ENCODE peak calls at places on chromosomes 13 and 19, in ten cellular contexts. M is NB4, B is IMR-90, K is esophagus squamous epithelium, O is adrenal gland, E is H1, A is stomach, F is ovary, L is breast epithelium, V is heart left ventricle. J is an unnamed sample.

GRCh38 chr19:32637480-32637879 is 37.5 kb downstream of the ANKRD27 start:
- DNase-seq in M (no peak), B (no peak), K (no peak), O (no peak), E (no peak), A (no peak), F (no peak), L (no peak), V (no peak), J (no peak)

GRCh38 chr19:33373701-33374405 is at the start of gene CEBPG:
- DNase-seq in M (peak; percentile 57), B (peak; percentile 64), K (no peak), O (no peak), E (no peak), A (peak; percentile 55), F (peak; percentile 48), L (no peak), V (peak; percentile 82), J (peak; percentile 89)

GRCh38 chr13:76976488-76976887 is 15.4 kb upstream of the CLN5 start:
- DNase-seq in M (no peak), B (no peak), K (no peak), O (no peak), E (no peak), A (no peak), F (no peak), L (no peak), V (no peak), J (no peak)

GRCh38 chr19:42017040-42017439 is 23.0 kb upstream of the ATP1A3 start:
- DNase-seq in M (no peak), B (no peak), K (no peak), O (no peak), E (no peak), A (no peak), F (no peak), L (no peak), V (no peak), J (no peak)

GRCh38 chr13:40985596-40986327 is 33.4 kb downstream of the ELF1 start:
- DNase-seq in M (no peak), B (no peak), K (no peak), O (no peak), E (no peak), A (no peak), F (no peak), L (no peak), V (no peak), J (no peak)

GRCh38 chr13:99688776-99689175 is 187.5 kb downstream of the TM9SF2 start:
- DNase-seq in M (no peak), B (no peak), K (no peak), O (no peak), E (no peak), A (no peak), F (no peak), L (no peak), V (no peak), J (no peak)

GRCh38 chr19:36528921-36529518 is 949 bp upstream of the ZNF260 start:
- DNase-seq in M (peak; percentile 35), B (no peak), K (no peak), O (peak; percentile 21), E (no peak), A (no peak), F (no peak), L (no peak), V (no peak), J (no peak)

GRCh38 chr13:73757471-73758233 is 376.6 kb downstream of the KLF12 start:
- DNase-seq in M (no peak), B (no peak), K (no peak), O (no peak), E (no peak), A (no peak), F (no peak), L (no peak), V (no peak), J (no peak)

GRCh38 chr19:55373993-55374757 is 2.5 kb upstream of the TMEM190 start:
- DNase-seq in M (no peak), B (peak; percentile 74), K (no peak), O (no peak), E (no peak), A (no peak), F (no peak), L (no peak), V (no peak), J (no peak)

GRCh38 chr19:38849746-38850230 is at the start of gene HNRNPL:
- DNase-seq in M (no peak), B (no peak), K (peak; percentile 100), O (peak; percentile 99), E (no peak), A (peak; percentile 99), F (peak; percentile 99), L (no peak), V (peak; percentile 100), J (no peak)

GRCh38 chr13:39784347-39784746 is 128.9 kb downstream of the COG6 start:
- DNase-seq in M (no peak), B (peak; percentile 62), K (no peak), O (no peak), E (no peak), A (no peak), F (no peak), L (no peak), V (no peak), J (no peak)

GRCh38 chr13:112984501-112984900 is 15.5 kb downstream of the MCF2L start:
- DNase-seq in M (no peak), B (no peak), K (no peak), O (no peak), E (no peak), A (no peak), F (no peak), L (no peak), V (no peak), J (no peak)

DNA sequence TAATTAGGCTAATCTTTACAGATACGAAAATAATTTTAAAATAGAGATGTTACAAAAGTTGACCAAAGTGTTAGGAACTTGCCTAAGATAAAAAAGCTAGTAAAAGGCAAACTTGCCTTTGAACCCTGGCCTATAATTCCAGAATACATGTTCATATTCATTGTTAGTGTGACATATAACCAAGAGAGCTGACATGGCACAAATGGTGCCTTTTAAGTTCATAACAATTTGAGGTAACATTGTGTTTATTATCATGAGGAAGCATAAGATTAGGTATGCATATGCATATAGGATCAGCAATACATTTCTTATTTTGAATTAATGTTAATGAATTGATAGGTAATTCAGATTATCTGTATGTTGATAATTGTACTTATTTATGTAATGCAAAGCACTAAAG is 1537.9 kb upstream of the PRR20A start:
- DNase-seq in M (no peak), B (no peak), K (no peak), O (no peak), E (no peak), A (no peak), F (no peak), L (no peak), V (no peak), J (no peak)
- TF ChIP-seq POLR2A in M (no peak), B (no peak), K (no peak), O (no peak), E (no peak), A (no peak), F (no peak), L (no peak), V (no peak), J (no peak)

GRCh38 chr19:49863935-49864320 is 3.4 kb downstream of the PNKP start:
- DNase-seq in M (no peak), B (no peak), K (no peak), O (peak; percentile 31), E (no peak), A (no peak), F (no peak), L (no peak), V (no peak), J (no peak)

GRCh38 chr19:49864890-49865289 is 2.5 kb downstream of the PNKP start:
- DNase-seq in M (no peak), B (no peak), K (no peak), O (peak; percentile 42), E (no peak), A (no peak), F (no peak), L (no peak), V (no peak), J (no peak)

GRCh38 chr19:49869484-49870308 is 2.3 kb upstream of the PNKP start:
- DNase-seq in M (peak; percentile 99), B (peak; percentile 100), K (peak; percentile 76), O (peak; percentile 96), E (peak; percentile 98), A (peak; percentile 96), F (peak; percentile 95), L (peak; percentile 98), V (peak; percentile 97), J (peak; percentile 99)

GRCh38 chr19:49869009-49869483 is 1.7 kb upstream of the PNKP start:
- DNase-seq in M (no peak), B (no peak), K (no peak), O (no peak), E (no peak), A (no peak), F (no peak), L (no peak), V (no peak), J (no peak)

GRCh38 chr19:49866933-49867782 is at the start of gene PNKP:
- DNase-seq in M (peak; percentile 93), B (peak; percentile 85), K (peak; percentile 84), O (peak; percentile 90), E (no peak), A (peak; percentile 89), F (peak; percentile 92), L (peak; percentile 90), V (peak; percentile 92), J (peak; percentile 89)
- TF ChIP-seq POLR2A in M (peak; percentile 72), B (peak; percentile 71), K (peak; percentile 26), O (peak; percentile 57), E (peak; percentile 7), A (no peak), F (peak; percentile 64), L (peak; percentile 49), V (no peak), J (no peak)

GRCh38 chr19:14580623-14581237 is 2.2 kb upstream of the CLEC17A start:
- DNase-seq in M (peak; percentile 14), B (no peak), K (no peak), O (no peak), E (no peak), A (no peak), F (no peak), L (no peak), V (no peak), J (no peak)
- TF ChIP-seq POLR2A in M (no peak), B (no peak), K (no peak), O (no peak), E (no peak), A (no peak), F (no peak), L (no peak), V (no peak), J (no peak)

GRCh38 chr19:4821265-4821664 is 10.2 kb downstream of the TICAM1 start:
- DNase-seq in M (no peak), B (no peak), K (no peak), O (no peak), E (no peak), A (no peak), F (no peak), L (no peak), V (no peak), J (no peak)

GRCh38 chr19:4829001-4829712 is 2.4 kb downstream of the TICAM1 start:
- DNase-seq in M (peak; percentile 60), B (no peak), K (no peak), O (no peak), E (no peak), A (peak; percentile 61), F (no peak), L (no peak), V (no peak), J (no peak)

GRCh38 chr19:4817467-4818277 is 13.8 kb downstream of the TICAM1 start:
- DNase-seq in M (no peak), B (no peak), K (no peak), O (no peak), E (no peak), A (peak; percentile 61), F (no peak), L (no peak), V (no peak), J (no peak)

GRCh38 chr19:4823577-4823976 is 7.9 kb downstream of the TICAM1 start:
- DNase-seq in M (no peak), B (no peak), K (no peak), O (no peak), E (no peak), A (no peak), F (no peak), L (no peak), V (no peak), J (no peak)
- TF ChIP-seq POLR2A in M (no peak), B (no peak), K (no peak), O (no peak), E (no peak), A (no peak), F (no peak), L (no peak), V (no peak), J (no peak)